ENCODE peak calls at places on chromosomes 16 and 17, in four cellular contexts. T, J, V and K are unnamed samples.

GRCh38 chr16:77610496-77610895 is 111.8 kb upstream of the NUDT7 start:
- DNase-seq in J (no peak), V (no peak), T (no peak), K (no peak)

GRCh38 chr16:78291642-78292041 is 192.2 kb downstream of the WWOX start:
- DNase-seq in V (no peak), J (no peak), T (no peak), K (no peak)

GRCh38 chr17:48753794-48754499 is 25.4 kb upstream of the HOXB13 start:
- DNase-seq in J (no peak), V (no peak), T (no peak), K (no peak)

GRCh38 chr17:46061435-46061834 is 62.4 kb downstream of the STH start:
- DNase-seq in J (peak; percentile 42), V (no peak), T (peak; percentile 23), K (no peak)

GRCh38 chr16:25060920-25061319 is 45.8 kb upstream of the ARHGAP17 start:
- DNase-seq in J (no peak), T (no peak), V (no peak), K (peak; percentile 31)

GRCh38 chr17:73189417-73190099 is 3.3 kb upstream of the COG1 start:
- DNase-seq in T (peak; percentile 71), V (no peak), J (peak; percentile 87), K (peak; percentile 76)

GRCh38 chr17:38605852-38606645 is at the start of gene SRCIN1:
- DNase-seq in J (peak; percentile 70), V (no peak), T (no peak), K (peak; percentile 2)

GRCh38 chr17:71184716-71185115 is 936.1 kb upstream of the SOX9 start:
- DNase-seq in V (no peak), T (no peak), J (no peak), K (no peak)

GRCh38 chr16:88453621-88454314 is 688 bp downstream of the ZFPM1 start:
- DNase-seq in T (no peak), V (no peak), J (no peak), K (no peak)

GRCh38 chr17:58269557-58270291 is 11.0 kb downstream of the MPO start:
- DNase-seq in V (no peak), T (no peak), J (no peak), K (no peak)

GRCh38 chr16:873889-874288 is 73.4 kb upstream of the GNG13 start:
- DNase-seq in J (no peak), V (no peak), T (no peak), K (no peak)

GRCh38 chr17:73323622-73324455 is 12.0 kb upstream of the CDC42EP4 start:
- DNase-seq in J (no peak), T (no peak), V (no peak), K (peak; percentile 58)

GRCh38 chr17:78697846-78698343 is 84.2 kb downstream of the CYTH1 start:
- DNase-seq in J (no peak), T (no peak), V (no peak), K (no peak)

GRCh38 chr17:79991140-79991923 is 44.3 kb downstream of the TBC1D16 start:
- DNase-seq in T (peak; percentile 68), J (peak; percentile 88), V (no peak), K (peak; percentile 74)
- TF ChIP-seq CEBPB in T (no peak), J (no peak), V (no peak), K (no peak)

DNA sequence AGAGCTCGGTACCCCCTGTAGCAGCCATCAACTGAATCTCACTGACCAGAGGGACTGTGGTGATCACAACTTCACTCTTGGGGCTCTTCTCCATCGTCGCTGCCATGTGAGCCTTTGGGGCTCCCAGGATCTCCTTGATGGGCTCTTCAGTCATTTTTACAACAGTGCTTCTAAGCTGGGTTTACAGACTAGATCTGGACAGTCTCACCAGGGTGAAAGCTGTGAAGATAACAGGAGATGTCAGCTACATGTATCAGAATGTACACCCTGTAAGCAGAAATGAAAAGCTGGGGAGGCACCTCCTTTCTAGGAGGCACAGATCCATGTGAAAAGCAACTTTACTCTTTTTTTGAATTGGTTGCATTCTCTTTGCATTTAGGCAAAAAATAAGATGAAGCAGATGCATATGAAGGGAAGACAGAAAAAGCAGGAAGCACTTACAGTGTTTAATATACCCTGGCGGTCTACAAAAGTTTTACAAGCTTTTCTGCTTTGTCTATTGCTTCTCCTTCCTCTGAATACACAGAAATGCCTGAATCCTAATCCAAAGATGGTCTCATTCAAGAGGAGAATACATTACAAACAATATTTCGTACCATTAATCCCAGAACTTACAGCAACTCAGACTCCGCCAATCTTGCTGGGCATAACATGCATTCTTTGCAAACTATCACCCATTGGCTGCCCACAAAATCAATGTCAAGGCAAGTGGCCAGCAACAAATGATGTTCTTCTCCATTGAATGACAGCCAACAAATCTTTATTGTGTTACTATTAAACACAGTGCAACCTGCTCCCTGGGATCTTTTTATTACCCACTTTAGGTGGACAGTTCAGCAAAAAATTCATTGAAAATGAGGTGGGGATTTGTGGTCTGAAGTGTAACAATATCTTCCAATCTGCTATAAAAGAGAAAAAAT is 1.5 kb downstream of the TMEM100 start:
- DNase-seq in J (no peak), T (no peak), V (no peak), K (no peak)
- TF ChIP-seq CEBPB in J (no peak), T (no peak), V (no peak), K (no peak)

GRCh38 chr17:7852919-7853692 is 1.8 kb upstream of the TMEM88 start:
- DNase-seq in V (no peak), T (no peak), J (no peak), K (no peak)
- TF ChIP-seq CEBPB in V (no peak), T (no peak), J (no peak), K (no peak)

GRCh38 chr16:55145771-55146603 is 178.0 kb upstream of the IRX6 start:
- DNase-seq in T (no peak), V (no peak), J (no peak), K (no peak)

GRCh38 chr16:55149622-55150021 is 174.4 kb upstream of the IRX6 start:
- DNase-seq in T (no peak), V (no peak), J (no peak), K (no peak)

GRCh38 chr16:55146939-55147338 is 177.1 kb upstream of the IRX6 start:
- DNase-seq in J (no peak), V (no peak), T (no peak), K (no peak)

GRCh38 chr16:55144656-55145055 is 179.3 kb upstream of the IRX6 start:
- DNase-seq in J (no peak), V (no peak), T (no peak), K (no peak)

GRCh38 chr16:55147401-55147800 is 176.6 kb upstream of the IRX6 start:
- DNase-seq in J (no peak), T (no peak), V (no peak), K (no peak)
- TF ChIP-seq CEBPB in J (no peak), T (no peak), V (no peak), K (no peak)

DNA sequence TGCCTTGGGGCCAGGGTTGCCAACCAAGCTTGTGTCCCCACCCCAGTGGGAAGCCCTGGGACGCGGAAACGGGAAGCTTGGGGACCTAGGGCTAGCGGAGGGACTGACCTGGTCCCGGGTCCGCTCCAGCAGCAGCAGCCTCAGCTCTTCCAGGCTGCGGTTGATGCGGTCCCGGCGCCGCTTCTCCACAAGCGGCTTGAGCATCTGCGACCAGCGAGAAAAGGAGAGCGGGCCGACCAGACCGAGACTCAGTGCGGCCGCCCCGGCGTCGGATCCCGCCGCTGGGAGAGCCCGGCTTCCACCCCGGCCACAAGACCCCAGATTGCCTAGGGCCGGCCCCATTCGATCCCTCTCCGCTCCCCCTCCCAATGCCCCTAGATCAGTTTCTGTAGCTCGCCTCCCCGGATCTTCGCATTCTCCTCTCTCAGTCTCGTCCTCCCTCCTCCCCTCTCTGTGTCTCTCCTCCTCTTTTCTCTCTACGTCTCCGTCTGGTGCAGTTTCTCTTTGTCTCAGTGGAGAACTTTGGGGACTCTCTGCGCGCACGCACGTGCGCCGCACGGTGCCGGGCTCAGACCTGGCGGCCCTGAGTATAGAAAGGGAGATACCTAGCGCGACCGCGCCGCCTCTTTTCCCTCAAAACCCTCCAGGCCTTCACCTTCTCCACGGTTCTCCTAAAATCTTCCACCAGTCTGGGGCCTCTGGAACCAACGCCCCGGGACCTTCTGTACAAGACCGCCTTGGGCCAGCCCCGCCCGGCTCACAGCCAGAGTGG is 797 bp downstream of the HES7 start:
- DNase-seq in V (no peak), J (peak; percentile 52), T (no peak), K (peak; percentile 27)
- TF ChIP-seq CEBPB in V (no peak), J (no peak), T (no peak), K (no peak)

GRCh38 chr17:4549781-4550533 is 5.2 kb downstream of the MYBBP1A start:
- DNase-seq in J (no peak), T (no peak), V (no peak), K (no peak)
- TF ChIP-seq CEBPB in J (no peak), T (no peak), V (no peak), K (no peak)